ENCODE peak calls at places on chromosomes 7 and 10, in nine cellular contexts. X is right lobe of liver; Y is ovary; H is RWPE2; I is left ventricle myocardium inferior; J is naive thymus-derived CD4-positive, alpha-beta T cell; K is iPS DF 6.9; Q is GM23248; U is CD8-positive, alpha-beta memory T cell. T is an unnamed sample. For H3K4me1, the result is how much of the 10 kb centered on the place peaks cover.

GRCh38 chr10:5533098-5533731 is 8.5 kb downstream of the CALML3 start:
- DNase-seq in J (no peak), Q (no peak), K (no peak), X (no peak), H (no peak), Y (no peak), U (no peak), I (no peak), T (no peak)

GRCh38 chr7:79552463-79552862 is 99.0 kb upstream of the MAGI2 start:
- DNase-seq in K (no peak), Q (no peak), X (no peak), I (no peak), H (no peak), U (no peak), Y (no peak), J (no peak), T (no peak)

GRCh38 chr7:5452937-5453540 is 29.4 kb upstream of the TNRC18 start:
- DNase-seq in K (peak), X (no peak), Y (peak), Q (peak), U (no peak), I (no peak), J (no peak), H (no peak), T (no peak)

GRCh38 chr7:43873300-43873699 is 4.0 kb upstream of the MRPS24 start:
- DNase-seq in I (peak), Y (peak), X (no peak), K (no peak), J (no peak), U (no peak), H (peak), Q (peak), T (no peak)

GRCh38 chr10:93072713-93073538 is 767 bp upstream of the CYP26A1 start:
- DNase-seq in Q (peak), I (no peak), U (no peak), H (no peak), Y (no peak), X (no peak), K (no peak), J (no peak), T (no peak)

GRCh38 chr10:17453377-17454091 is 861 bp downstream of the ST8SIA6 start:
- DNase-seq in H (peak), Q (peak), U (peak), I (peak), J (peak), X (peak), K (no peak), Y (peak), T (peak)

GRCh38 chr7:111439977-111440376 is 122.3 kb downstream of the IMMP2L start:
- DNase-seq in Y (no peak), I (no peak), J (no peak), U (no peak), K (no peak), H (no peak), Q (peak), X (no peak), T (no peak)

GRCh38 chr7:135291809-135292253 is 58.2 kb downstream of the STRA8 start:
- DNase-seq in U (no peak), Q (peak), X (no peak), H (peak), K (no peak), I (no peak), Y (no peak), J (no peak), T (no peak)

GRCh38 chr7:94632338-94633024 is 23.5 kb downstream of the SGCE start:
- DNase-seq in H (no peak), Q (peak), X (no peak), I (no peak), J (no peak), U (no peak), K (no peak), Y (no peak), T (no peak)

GRCh38 chr7:128347573-128348147 is 4.0 kb upstream of the RBM28 start:
- DNase-seq in U (peak), H (no peak), X (no peak), I (peak), Q (peak), J (peak), Y (no peak), K (no peak), T (peak)

GRCh38 chr7:123051916-123052315 is 56.4 kb upstream of the TAS2R16 start:
- DNase-seq in X (no peak), H (no peak), J (no peak), K (no peak), U (no peak), I (no peak), Y (no peak), Q (no peak), T (no peak)

GRCh38 chr10:92826504-92826903 is 21.8 kb upstream of the EXOC6 start:
- DNase-seq in Q (no peak), I (no peak), J (no peak), K (no peak), U (no peak), Y (no peak), X (no peak), H (no peak), T (no peak)

GRCh38 chr10:131068760-131069159 is 242.8 kb downstream of the TCERG1L start:
- DNase-seq in X (no peak), H (no peak), K (no peak), U (no peak), Y (no peak), Q (no peak), J (no peak), I (no peak), T (no peak)

GRCh38 chr7:50684011-50684701 is 98.5 kb downstream of the GRB10 start:
- DNase-seq in K (no peak), Q (no peak), J (no peak), Y (no peak), U (no peak), I (no peak), X (no peak), H (no peak), T (no peak)

GRCh38 chr10:103188853-103189252 is 4.2 kb downstream of the NT5C2 start:
- DNase-seq in K (no peak), J (no peak), Q (peak), H (no peak), X (no peak), U (no peak), Y (no peak), I (no peak), T (no peak)

GRCh38 chr7:17275749-17276671 is 22.4 kb upstream of the AHR start:
- DNase-seq in U (no peak), I (no peak), H (no peak), X (no peak), Y (no peak), Q (peak), J (no peak), K (no peak), T (no peak)

GRCh38 chr10:92014620-92015019 is 91.0 kb downstream of the BTAF1 start:
- DNase-seq in J (no peak), Y (no peak), Q (no peak), I (no peak), U (no peak), K (no peak), H (no peak), X (no peak), T (no peak)

GRCh38 chr7:155851892-155852291 is 39.6 kb upstream of the SHH start:
- DNase-seq in H (no peak), K (no peak), Y (no peak), J (no peak), X (peak), U (no peak), I (no peak), Q (no peak), T (no peak)

GRCh38 chr7:5755704-5756131 is 25.7 kb downstream of the RNF216 start:
- DNase-seq in I (no peak), X (no peak), K (no peak), Q (peak), U (no peak), H (no peak), J (no peak), Y (no peak), T (no peak)

GRCh38 chr7:106205621-106206222 is 79.1 kb downstream of the NAMPT start:
- DNase-seq in X (no peak), Q (peak), Y (no peak), J (no peak), K (no peak), I (no peak), U (no peak), H (no peak), T (no peak)

DNA sequence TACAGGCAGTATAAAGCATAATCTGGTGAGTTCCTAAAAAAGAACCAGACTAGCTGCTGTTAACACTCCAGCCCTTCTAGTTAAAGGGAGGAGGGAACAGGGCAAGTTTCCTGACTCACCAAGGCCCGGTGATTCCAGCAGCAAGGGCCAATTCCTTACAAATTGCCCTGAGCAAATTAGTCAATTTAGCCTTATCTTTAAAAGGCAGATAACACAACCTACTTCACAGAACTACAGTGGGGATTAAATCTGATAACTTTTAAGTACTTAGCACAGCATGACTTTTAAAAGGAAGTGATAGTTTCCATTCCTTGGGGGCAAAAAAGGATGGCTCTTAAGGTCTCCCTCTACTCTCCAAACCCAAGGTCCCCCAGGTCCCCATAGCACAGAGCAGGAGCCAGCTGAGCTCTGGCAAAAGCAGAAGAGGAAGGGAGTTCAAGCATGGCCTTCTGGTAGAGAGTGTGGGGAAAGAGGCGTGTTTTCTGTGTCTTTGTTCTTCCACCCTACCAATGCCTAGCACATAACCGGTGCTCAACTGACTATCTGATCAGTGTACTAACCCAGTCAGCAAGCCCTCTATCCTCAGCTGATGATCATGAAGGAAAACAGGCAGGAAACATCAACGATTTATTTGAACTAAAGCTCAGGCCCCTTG is 4.0 kb downstream of the CDCA7L start:
- DNase-seq in H (no peak), J (peak), U (no peak), K (no peak), Q (peak), I (no peak), Y (no peak), X (no peak), T (no peak)
- H3K27ac ChIP-seq in H (peak), J (no peak), U (no peak), K (no peak), Q (no peak), I (peak), Y (no peak), X (no peak), T (no peak)

DNA sequence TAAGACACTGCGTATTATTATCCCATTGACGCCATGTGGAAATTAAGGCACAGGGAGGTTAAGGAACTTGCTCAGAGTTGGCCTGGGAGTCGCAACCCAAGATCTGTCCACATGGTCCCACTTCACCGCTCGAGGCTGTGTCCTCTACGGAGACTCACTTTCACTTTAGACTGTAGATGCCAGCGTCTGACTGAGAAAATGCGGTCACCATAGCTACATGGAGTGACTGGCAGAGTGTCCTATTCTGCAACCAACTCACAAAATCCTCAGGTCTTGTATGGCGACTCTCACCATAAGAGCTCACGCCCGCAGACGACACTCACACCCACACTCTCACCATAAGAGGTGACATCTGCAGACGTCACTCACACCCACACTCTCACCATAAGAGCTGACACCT is 257.9 kb downstream of the PTPRN2 start:
- DNase-seq in Q (no peak), K (no peak), I (no peak), U (no peak), X (no peak), Y (no peak), J (no peak), H (no peak), T (no peak)
- H3K4me1 ChIP-seq in Q (under half), K (under half), I (under half), U (under half), X (under half), Y (under half), J (under half), H (under half), T (under half)

GRCh38 chr7:152504367-152504766 is 68.6 kb upstream of the KMT2C start:
- DNase-seq in U (no peak), X (peak), Y (no peak), H (no peak), Q (no peak), J (no peak), K (no peak), I (no peak), T (no peak)

GRCh38 chr7:152502813-152503790 is 67.3 kb upstream of the KMT2C start:
- DNase-seq in Q (no peak), J (no peak), I (no peak), K (no peak), U (no peak), Y (no peak), X (peak), H (no peak), T (no peak)

GRCh38 chr7:152504816-152505215 is 69.0 kb upstream of the KMT2C start:
- DNase-seq in J (no peak), Y (no peak), I (no peak), U (no peak), K (no peak), H (no peak), X (peak), Q (no peak), T (no peak)

GRCh38 chr7:152505606-152506005 is 69.8 kb upstream of the KMT2C start:
- DNase-seq in Q (no peak), U (no peak), K (no peak), X (no peak), J (no peak), Y (no peak), H (no peak), I (no peak), T (no peak)

DNA sequence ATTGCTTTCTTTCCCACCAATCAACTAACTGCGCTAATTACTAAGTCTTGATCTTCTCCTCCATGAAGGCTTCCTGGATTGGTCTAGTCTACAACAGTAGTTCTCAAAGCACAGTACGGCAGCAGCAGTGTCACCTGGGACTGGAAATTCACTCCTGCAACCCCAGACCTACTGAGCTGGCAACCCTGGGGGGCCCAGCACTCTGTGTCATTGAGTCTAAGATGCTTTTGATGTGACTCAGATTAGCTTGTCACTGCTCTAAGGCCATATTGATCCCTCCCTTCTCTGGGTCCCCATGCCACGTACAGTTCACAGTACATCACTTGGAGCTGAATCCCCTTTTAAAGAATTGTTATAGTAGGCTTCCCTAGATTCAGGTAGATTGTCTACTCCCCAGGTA is 65.7 kb upstream of the KMT2C start:
- DNase-seq in H (no peak), K (no peak), Q (no peak), J (no peak), U (no peak), X (peak), I (no peak), Y (no peak), T (no peak)
- H3K27ac ChIP-seq in H (no peak), K (no peak), Q (no peak), J (no peak), U (no peak), X (no peak), I (no peak), Y (no peak), T (no peak)

GRCh38 chr10:116631871-116632295 is 11.1 kb downstream of the PNLIPRP2 start:
- DNase-seq in I (no peak), U (no peak), H (no peak), Q (no peak), K (no peak), X (no peak), Y (no peak), J (no peak), T (no peak)
- H3K4me1 ChIP-seq in I (under half), U (under half), H (under half), Q (under half), K (under half), X (under half), Y (under half), J (under half), T (under half)

GRCh38 chr10:69482125-69482524 is 30.9 kb downstream of the TSPAN15 start:
- DNase-seq in K (no peak), U (no peak), H (no peak), Y (no peak), X (no peak), I (no peak), J (no peak), Q (no peak), T (no peak)

GRCh38 chr10:69479241-69479730 is 28.0 kb downstream of the TSPAN15 start:
- DNase-seq in U (no peak), I (peak), Y (no peak), K (no peak), X (no peak), Q (no peak), H (no peak), J (no peak), T (peak)

GRCh38 chr10:69479737-69480412 is 28.6 kb downstream of the TSPAN15 start:
- DNase-seq in X (no peak), K (no peak), Q (peak), Y (no peak), H (no peak), I (no peak), U (no peak), J (no peak), T (no peak)

GRCh38 chr10:69483988-69484387 is 32.7 kb downstream of the TSPAN15 start:
- DNase-seq in U (no peak), X (no peak), J (no peak), Y (no peak), Q (peak), H (no peak), K (no peak), I (no peak), T (no peak)

DNA sequence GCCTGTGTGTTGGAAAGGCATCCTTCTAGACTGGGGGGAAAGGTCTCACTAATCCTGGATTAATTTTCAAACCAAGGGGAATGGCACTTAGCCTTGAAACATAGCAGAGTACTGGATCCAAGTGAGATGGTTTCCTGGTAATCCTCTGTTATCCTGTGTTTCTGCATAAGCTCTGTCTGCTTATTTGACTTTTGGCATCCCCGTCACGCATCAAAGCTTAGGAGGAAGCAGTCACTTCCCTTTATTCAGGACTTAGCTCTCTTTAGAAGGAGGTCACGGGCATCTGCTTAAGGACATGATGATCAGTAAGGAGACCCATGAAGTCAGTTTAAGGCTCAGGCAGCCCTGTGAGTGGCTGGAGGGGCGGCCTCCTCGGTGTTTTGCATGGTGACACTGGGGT is 30.0 kb downstream of the TSPAN15 start:
- DNase-seq in I (no peak), Q (no peak), Y (no peak), H (no peak), J (no peak), X (no peak), K (no peak), U (no peak), T (no peak)
- H3K27ac ChIP-seq in I (peak), Q (no peak), Y (no peak), H (no peak), J (no peak), X (peak), K (no peak), U (no peak), T (peak)

DNA sequence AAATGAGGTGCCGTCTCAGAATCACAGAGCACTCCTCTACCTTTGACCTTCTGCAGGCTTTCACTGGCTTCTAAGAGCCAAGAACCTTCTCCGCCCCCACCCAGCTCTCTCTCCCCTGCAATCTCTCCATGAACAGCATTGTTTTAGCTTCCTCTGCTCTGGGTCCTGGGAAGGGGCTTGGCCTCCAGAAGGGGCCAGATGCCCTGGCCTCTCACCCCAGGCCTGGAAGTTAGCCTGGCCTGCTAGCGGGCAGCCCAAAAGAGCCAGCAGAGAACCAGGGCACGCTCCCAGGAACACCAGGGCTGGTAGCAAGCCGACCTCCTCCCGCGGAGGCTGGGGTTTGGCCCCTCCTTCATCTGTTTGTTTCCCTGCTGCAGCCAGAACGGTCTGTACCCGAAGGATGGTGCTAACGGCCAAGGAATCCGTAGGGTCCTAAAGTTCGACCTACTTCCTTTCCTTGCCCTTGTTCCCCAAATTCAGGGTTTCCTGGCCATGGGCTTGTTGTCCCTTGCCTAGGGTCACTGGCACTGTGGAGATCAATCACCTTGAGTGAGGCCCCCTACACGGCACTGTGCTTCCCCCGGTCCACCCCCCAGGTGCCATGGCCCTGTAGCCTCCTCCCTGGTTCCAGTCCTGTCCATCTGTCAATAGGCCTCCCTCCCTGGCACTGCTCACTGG is 18.7 kb upstream of the DDIT4 start:
- DNase-seq in Q (peak), I (peak), H (peak), U (peak), K (no peak), Y (peak), J (peak), X (peak), T (peak)
- H3K4me1 ChIP-seq in Q (under half), I (half or more), H (under half), U (half or more), K (under half), Y (under half), J (under half), X (under half), T (half or more)